ENCODE peak calls at places on chromosomes 4 and X, in four cellular contexts. S, O, Q and N are unnamed samples.

GRCh38 chrX:48540015-48540350 is 469 bp downstream of the TBC1D25 start:
- DNase-seq in O (peak; percentile 43), Q (peak; percentile 14), S (no peak), N (peak; percentile 35)

GRCh38 chrX:1395646-1396216 is 3.8 kb upstream of the SLC25A6 start:
- DNase-seq in S (no peak), Q (no peak), O (no peak), N (no peak)

GRCh38 chr4:163048447-163048846 is 118.2 kb downstream of the NAF1 start:
- DNase-seq in O (peak; percentile 4), Q (peak; percentile 19), S (no peak), N (peak; percentile 38)

GRCh38 chr4:2817701-2818350 is 24.9 kb downstream of the SH3BP2 start:
- DNase-seq in S (peak; percentile 72), O (no peak), Q (no peak), N (no peak)

GRCh38 chrX:119008122-119008744 is 33.8 kb downstream of the LONRF3 start:
- DNase-seq in S (no peak), Q (peak; percentile 30), O (peak; percentile 47), N (peak; percentile 23)

GRCh38 chr4:126358041-126358440 is 1043.3 kb downstream of the FAT4 start:
- DNase-seq in Q (no peak), S (no peak), O (no peak), N (no peak)

GRCh38 chr4:86706923-86707597 is 112.9 kb downstream of the PTPN13 start:
- DNase-seq in O (peak; percentile 40), S (no peak), Q (peak; percentile 11), N (peak; percentile 86)

GRCh38 chrX:75968293-75968692 is 183.2 kb upstream of the MAGEE2 start:
- DNase-seq in O (no peak), Q (no peak), S (no peak), N (no peak)

GRCh38 chr4:40731792-40732245 is 17.9 kb upstream of the NSUN7 start:
- DNase-seq in S (no peak), O (no peak), Q (no peak), N (no peak)

GRCh38 chr4:2285665-2286381 is 23.9 kb upstream of the MXD4 start:
- DNase-seq in S (peak; percentile 46), O (no peak), Q (no peak), N (no peak)

GRCh38 chr4:141356936-141357335 is 136.2 kb downstream of the ZNF330 start:
- DNase-seq in S (no peak), Q (no peak), O (no peak), N (no peak)

GRCh38 chr4:59127748-59128147 is 2017.6 kb upstream of the IGFBP7 start:
- DNase-seq in O (no peak), S (no peak), Q (no peak), N (no peak)

GRCh38 chr4:76896731-76897521 is 1.0 kb downstream of the SOWAHB start:
- DNase-seq in O (no peak), S (peak; percentile 64), Q (peak; percentile 18), N (peak; percentile 22)

GRCh38 chr4:105122334-105122733 is 24.3 kb upstream of the TET2 start:
- DNase-seq in Q (no peak), O (peak; percentile 31), S (no peak), N (no peak)

GRCh38 chrX:12237131-12237530 is 98.9 kb downstream of the FRMPD4 start:
- DNase-seq in O (no peak), Q (no peak), S (no peak), N (no peak)

GRCh38 chr4:27986476-27986875 is 1125.8 kb downstream of the STIM2 start:
- DNase-seq in Q (no peak), S (no peak), O (no peak), N (no peak)

GRCh38 chrX:144275403-144275802 is 391.5 kb downstream of the UBE2NL start:
- DNase-seq in O (no peak), S (no peak), Q (no peak), N (no peak)

GRCh38 chrX:34918856-34919255 is 23.7 kb upstream of the FAM47B start:
- DNase-seq in O (peak; percentile 81), Q (peak; percentile 75), S (no peak), N (peak; percentile 20)

GRCh38 chrX:24131476-24131875 is 18.1 kb upstream of the ZFX start:
- DNase-seq in O (no peak), Q (peak; percentile 22), S (no peak), N (no peak)

GRCh38 chr4:145609494-145610427 is 9.4 kb upstream of the MMAA start:
- DNase-seq in Q (peak; percentile 77), S (no peak), O (peak; percentile 87), N (peak; percentile 83)

GRCh38 chr4:6172093-6172926 is 28.0 kb downstream of the JAKMIP1 start:
- DNase-seq in Q (no peak), S (no peak), O (no peak), N (no peak)

GRCh38 chr4:89111833-89112563 is 665 bp downstream of the TIGD2 start:
- DNase-seq in O (peak; percentile 85), S (no peak), Q (peak; percentile 95), N (peak; percentile 96)

GRCh38 chr4:159290321-159291030 is 187.6 kb downstream of the RAPGEF2 start:
- DNase-seq in O (no peak), S (no peak), Q (peak; percentile 34), N (peak; percentile 28)

GRCh38 chr4:186808635-186809018 is 85.0 kb upstream of the FAT1 start:
- DNase-seq in Q (peak; percentile 96), O (peak; percentile 44), S (no peak), N (peak; percentile 71)

GRCh38 chr4:172412851-172413250 is 599.6 kb downstream of the GALNTL6 start:
- DNase-seq in S (no peak), O (no peak), Q (no peak), N (no peak)

GRCh38 chr4:3491681-3492405 is 28.7 kb downstream of the DOK7 start:
- DNase-seq in S (no peak), O (peak; percentile 50), Q (peak; percentile 55), N (peak; percentile 53)

GRCh38 chrX:107978707-107979307 is 3.4 kb downstream of the TEX13B start:
- DNase-seq in O (peak; percentile 38), S (no peak), Q (peak; percentile 19), N (peak; percentile 36)

GRCh38 chr4:140152015-140152703 is 1.8 kb downstream of the MAML3 start:
- DNase-seq in Q (no peak), S (peak; percentile 87), O (no peak), N (no peak)

GRCh38 chr4:153275380-153276276 is 68.9 kb upstream of the MND1 start:
- DNase-seq in S (no peak), Q (no peak), O (no peak), N (no peak)

GRCh38 chr4:168784786-168785461 is 225.1 kb downstream of the CBR4 start:
- DNase-seq in Q (no peak), S (no peak), O (peak; percentile 67), N (no peak)

GRCh38 chrX:154333116-154333515 is 37.5 kb downstream of the TKTL1 start:
- DNase-seq in S (no peak), Q (no peak), O (no peak), N (no peak)

GRCh38 chrX:96696462-96696861 is 11.8 kb downstream of the DIAPH2 start:
- DNase-seq in O (no peak), Q (no peak), S (no peak), N (no peak)

GRCh38 chr4:98253499-98253898 is 7.7 kb upstream of the RAP1GDS1 start:
- DNase-seq in Q (no peak), S (no peak), O (no peak), N (no peak)

GRCh38 chr4:155371432-155372043 is 5.2 kb downstream of the MAP9 start:
- DNase-seq in Q (peak; percentile 21), S (no peak), O (peak; percentile 60), N (peak; percentile 33)

GRCh38 chrX:140815868-140816267 is 106.3 kb downstream of the LINC00632 start:
- DNase-seq in O (peak; percentile 41), Q (peak; percentile 10), S (no peak), N (peak; percentile 10)

DNA sequence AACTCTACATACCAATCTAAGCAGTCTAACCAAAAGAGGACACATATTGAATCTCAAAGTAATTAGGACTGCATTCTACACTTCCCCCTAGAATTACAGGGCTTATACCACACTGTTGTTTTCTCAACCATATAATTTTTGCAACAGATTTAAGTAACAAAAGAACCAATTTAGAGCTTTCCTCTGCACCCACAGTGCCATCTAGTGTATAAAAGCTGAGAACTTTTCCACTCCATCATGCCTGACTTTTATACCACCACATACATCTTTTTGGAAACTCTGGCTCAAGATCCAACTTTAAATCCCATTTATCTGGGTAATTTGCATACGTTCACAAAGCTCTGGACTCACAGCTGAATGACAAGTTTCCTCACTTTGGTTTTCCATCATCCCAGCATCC is 99.5 kb downstream of the EFHC2 start:
- DNase-seq in Q (peak; percentile 29), O (peak; percentile 54), S (no peak), N (peak; percentile 40)
- TF ChIP-seq CTCF in Q (peak; percentile 51), O (peak; percentile 62), S (no peak), N (peak; percentile 52)

DNA sequence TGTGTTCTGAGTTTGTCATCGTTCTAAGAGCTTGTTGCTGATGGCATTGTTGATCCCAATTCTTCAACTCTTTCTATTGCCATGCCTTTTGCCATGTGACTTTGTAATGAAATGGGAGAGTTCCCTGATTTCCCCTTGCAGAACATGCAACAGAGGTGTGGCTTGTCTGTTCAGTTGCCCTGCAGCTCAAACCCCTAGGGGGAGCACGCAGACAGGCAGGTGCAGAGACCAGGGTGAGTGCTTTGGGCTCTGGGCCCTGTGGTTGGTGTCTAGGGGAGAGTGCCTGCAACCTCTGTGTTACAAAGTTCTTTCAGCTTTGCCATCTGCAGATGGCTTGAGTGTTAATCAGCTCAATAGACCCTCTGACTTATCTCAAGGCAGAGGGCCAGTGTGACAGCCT is 332.7 kb downstream of the MID1IP1 start:
- DNase-seq in Q (no peak), S (peak; percentile 47), O (no peak), N (no peak)
- TF ChIP-seq CTCF in Q (no peak), S (peak; percentile 18), O (no peak), N (no peak)

GRCh38 chrX:45743081-45743533 is 542.4 kb upstream of the DIPK2B start:
- DNase-seq in O (no peak), Q (peak; percentile 75), S (no peak), N (peak; percentile 58)
- TF ChIP-seq CTCF in O (peak; percentile 32), Q (peak; percentile 40), S (no peak), N (peak; percentile 39)

DNA sequence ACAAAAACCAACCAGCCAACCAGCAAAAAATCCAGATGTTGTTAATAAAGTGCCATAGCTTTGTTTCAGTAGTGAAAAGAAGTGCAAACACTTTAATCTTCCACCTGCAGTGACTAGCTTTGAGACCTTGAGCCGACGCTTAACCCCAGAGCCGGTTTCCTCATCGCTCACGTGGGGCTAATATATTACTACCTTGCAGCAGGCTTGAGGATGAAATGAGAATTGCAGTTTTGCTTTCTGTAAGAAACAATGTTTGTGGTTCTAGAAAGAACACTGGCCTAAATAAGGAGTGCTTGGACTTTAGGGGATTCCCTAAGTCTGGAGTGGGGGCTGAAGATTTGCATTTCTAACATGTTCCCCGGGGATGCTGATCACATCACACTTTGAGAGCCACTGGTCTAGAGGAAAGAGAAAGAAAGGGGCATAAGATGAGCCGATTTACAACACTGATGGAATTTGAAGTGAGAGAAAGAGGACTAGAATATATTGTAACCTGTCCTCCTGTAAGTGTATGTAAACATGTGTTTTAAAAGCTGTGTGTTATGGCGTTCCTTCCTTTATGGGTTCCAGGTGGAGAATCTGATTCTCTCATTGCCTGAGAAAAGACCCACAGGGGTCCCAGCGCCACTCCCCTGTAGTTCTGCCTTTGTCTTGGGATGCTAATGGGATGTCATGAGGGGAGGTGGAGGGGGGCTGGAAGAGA is 1.4 kb downstream of the FGF2 start:
- DNase-seq in S (no peak), Q (peak; percentile 77), O (peak; percentile 79), N (peak; percentile 80)
- TF ChIP-seq CTCF in S (no peak), Q (peak; percentile 30), O (peak; percentile 49), N (peak; percentile 32)

DNA sequence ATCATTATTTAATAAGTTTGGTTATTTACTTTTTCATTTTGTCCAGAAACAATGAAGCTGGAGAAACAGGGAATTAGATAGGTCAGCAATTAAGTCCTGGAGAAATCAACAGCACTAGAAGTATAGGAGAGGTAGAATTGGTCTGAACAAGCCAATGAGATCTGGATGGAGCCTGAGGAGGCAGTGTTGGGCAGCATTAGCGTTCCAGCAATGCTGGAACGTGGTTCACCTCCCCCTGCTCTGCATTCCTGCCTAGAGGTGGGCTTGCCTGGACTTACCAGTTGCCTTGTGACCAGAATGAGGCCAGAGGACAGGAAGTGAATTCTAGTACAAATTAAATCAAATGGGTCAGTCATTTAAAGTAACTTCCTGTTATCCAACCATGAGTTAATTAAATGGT is 4.6 kb downstream of the RASSF6 start:
- DNase-seq in S (no peak), O (no peak), Q (no peak), N (no peak)
- TF ChIP-seq CTCF in S (no peak), O (no peak), Q (no peak), N (no peak)